ENCODE peak calls at places on chromosome 1, in five cellular contexts. One of them, this sample, is unnamed.

GRCh38 chr1:93056214-93056613 is 22.9 kb upstream of the MTF2 start:
- DNase-seq in fibroblast of villous mesenchyme: peak; percentile 45
- DNase-seq in fibroblast of lung: peak; percentile 53
- DNase-seq in ovary: no peak
- DNase-seq in tibial nerve: no peak
- DNase-seq in this sample: no peak

GRCh38 chr1:237565236-237565635 is 325.5 kb downstream of the ZP4 start:
- DNase-seq in fibroblast of villous mesenchyme: no peak
- DNase-seq in fibroblast of lung: no peak
- DNase-seq in ovary: no peak
- DNase-seq in tibial nerve: no peak
- DNase-seq in this sample: no peak

GRCh38 chr1:43614891-43615290 is 35.1 kb upstream of the KDM4A start:
- DNase-seq in fibroblast of villous mesenchyme: no peak
- DNase-seq in fibroblast of lung: no peak
- DNase-seq in ovary: no peak
- DNase-seq in tibial nerve: no peak
- DNase-seq in this sample: no peak

GRCh38 chr1:32969556-32969955 is 4.9 kb upstream of the RNF19B start:
- DNase-seq in fibroblast of villous mesenchyme: no peak
- DNase-seq in fibroblast of lung: no peak
- DNase-seq in ovary: no peak
- DNase-seq in tibial nerve: no peak
- DNase-seq in this sample: no peak

GRCh38 chr1:9628541-9629444 is 22.7 kb upstream of the PIK3CD start:
- DNase-seq in fibroblast of villous mesenchyme: no peak
- DNase-seq in fibroblast of lung: no peak
- DNase-seq in ovary: no peak
- DNase-seq in tibial nerve: no peak
- DNase-seq in this sample: no peak

GRCh38 chr1:1630191-1630964 is 1.6 kb upstream of the MMP23B start:
- DNase-seq in fibroblast of villous mesenchyme: peak; percentile 64
- DNase-seq in fibroblast of lung: peak; percentile 81
- DNase-seq in ovary: peak; percentile 81
- DNase-seq in tibial nerve: peak; percentile 34
- DNase-seq in this sample: no peak

GRCh38 chr1:156089704-156090103 is 7.4 kb upstream of the MEX3A start:
- DNase-seq in fibroblast of villous mesenchyme: no peak
- DNase-seq in fibroblast of lung: no peak
- DNase-seq in ovary: no peak
- DNase-seq in tibial nerve: no peak
- DNase-seq in this sample: no peak

GRCh38 chr1:213008564-213008963 is 7.1 kb downstream of the ANGEL2 start:
- DNase-seq in fibroblast of villous mesenchyme: no peak
- DNase-seq in fibroblast of lung: no peak
- DNase-seq in ovary: no peak
- DNase-seq in tibial nerve: no peak
- DNase-seq in this sample: no peak

GRCh38 chr1:13540871-13541270 is 27.1 kb upstream of the LRRC38 start:
- DNase-seq in fibroblast of villous mesenchyme: peak; percentile 12
- DNase-seq in fibroblast of lung: no peak
- DNase-seq in ovary: no peak
- DNase-seq in tibial nerve: no peak
- DNase-seq in this sample: no peak

GRCh38 chr1:7893529-7894180 is 40.8 kb upstream of the UTS2 start:
- DNase-seq in fibroblast of villous mesenchyme: peak; percentile 18
- DNase-seq in fibroblast of lung: peak; percentile 86
- DNase-seq in ovary: no peak
- DNase-seq in tibial nerve: peak; percentile 27
- DNase-seq in this sample: peak; percentile 77

GRCh38 chr1:185152187-185152767 is 4.5 kb downstream of the TRMT1L start:
- DNase-seq in fibroblast of villous mesenchyme: peak; percentile 15
- DNase-seq in fibroblast of lung: peak; percentile 15
- DNase-seq in ovary: no peak
- DNase-seq in tibial nerve: no peak
- DNase-seq in this sample: no peak

GRCh38 chr1:68057050-68057449 is 6.6 kb upstream of the DIRAS3 start:
- DNase-seq in fibroblast of villous mesenchyme: no peak
- DNase-seq in fibroblast of lung: no peak
- DNase-seq in ovary: no peak
- DNase-seq in tibial nerve: no peak
- DNase-seq in this sample: no peak

GRCh38 chr1:87981386-87981785 is 652.7 kb downstream of the LMO4 start:
- DNase-seq in fibroblast of villous mesenchyme: no peak
- DNase-seq in fibroblast of lung: no peak
- DNase-seq in ovary: no peak
- DNase-seq in tibial nerve: no peak
- DNase-seq in this sample: no peak

GRCh38 chr1:64471724-64472276 is 1.9 kb downstream of the CACHD1 start:
- DNase-seq in fibroblast of villous mesenchyme: no peak
- DNase-seq in fibroblast of lung: peak; percentile 24
- DNase-seq in ovary: peak; percentile 20
- DNase-seq in tibial nerve: no peak
- DNase-seq in this sample: no peak

GRCh38 chr1:5620997-5621396 is 371.2 kb downstream of the NPHP4 start:
- DNase-seq in fibroblast of villous mesenchyme: no peak
- DNase-seq in fibroblast of lung: no peak
- DNase-seq in ovary: no peak
- DNase-seq in tibial nerve: no peak
- DNase-seq in this sample: no peak

GRCh38 chr1:212656730-212657129 is 42.9 kb downstream of the BATF3 start:
- DNase-seq in fibroblast of villous mesenchyme: no peak
- DNase-seq in fibroblast of lung: no peak
- DNase-seq in ovary: no peak
- DNase-seq in tibial nerve: no peak
- DNase-seq in this sample: no peak

GRCh38 chr1:3880429-3881190 is 19.5 kb downstream of the C1orf174 start:
- DNase-seq in fibroblast of villous mesenchyme: no peak
- DNase-seq in fibroblast of lung: no peak
- DNase-seq in ovary: no peak
- DNase-seq in tibial nerve: no peak
- DNase-seq in this sample: no peak

GRCh38 chr1:25104932-25105561 is 127.3 kb downstream of the SYF2 start:
- DNase-seq in fibroblast of villous mesenchyme: no peak
- DNase-seq in fibroblast of lung: no peak
- DNase-seq in ovary: no peak
- DNase-seq in tibial nerve: no peak
- DNase-seq in this sample: no peak

GRCh38 chr1:47190807-47191206 is 971 bp upstream of the PDZK1IP1 start:
- DNase-seq in fibroblast of villous mesenchyme: no peak
- DNase-seq in fibroblast of lung: no peak
- DNase-seq in ovary: no peak
- DNase-seq in tibial nerve: no peak
- DNase-seq in this sample: no peak

GRCh38 chr1:226402615-226403521 is 5.0 kb downstream of the PARP1 start:
- DNase-seq in fibroblast of villous mesenchyme: no peak
- DNase-seq in fibroblast of lung: no peak
- DNase-seq in ovary: no peak
- DNase-seq in tibial nerve: no peak
- DNase-seq in this sample: no peak

GRCh38 chr1:200409203-200409760 is 554 bp downstream of the ZNF281 start:
- DNase-seq in fibroblast of villous mesenchyme: no peak
- DNase-seq in fibroblast of lung: no peak
- DNase-seq in ovary: peak; percentile 32
- DNase-seq in tibial nerve: no peak
- DNase-seq in this sample: no peak

GRCh38 chr1:53878492-53879105 is 11.0 kb downstream of the YIPF1 start:
- DNase-seq in fibroblast of villous mesenchyme: peak; percentile 76
- DNase-seq in fibroblast of lung: peak; percentile 80
- DNase-seq in ovary: no peak
- DNase-seq in tibial nerve: no peak
- DNase-seq in this sample: peak; percentile 28

GRCh38 chr1:87973901-87974300 is 645.2 kb downstream of the LMO4 start:
- DNase-seq in fibroblast of villous mesenchyme: no peak
- DNase-seq in fibroblast of lung: no peak
- DNase-seq in ovary: no peak
- DNase-seq in tibial nerve: no peak
- DNase-seq in this sample: no peak

GRCh38 chr1:6909401-6909800 is 124.1 kb downstream of the CAMTA1 start:
- DNase-seq in fibroblast of villous mesenchyme: no peak
- DNase-seq in fibroblast of lung: no peak
- DNase-seq in ovary: no peak
- DNase-seq in tibial nerve: no peak
- DNase-seq in this sample: no peak

GRCh38 chr1:212797681-212798080 is 6.0 kb downstream of the TATDN3 start:
- DNase-seq in fibroblast of villous mesenchyme: no peak
- DNase-seq in fibroblast of lung: peak; percentile 6
- DNase-seq in ovary: no peak
- DNase-seq in tibial nerve: no peak
- DNase-seq in this sample: no peak

GRCh38 chr1:168477792-168478191 is 66.0 kb downstream of the XCL2 start:
- DNase-seq in fibroblast of villous mesenchyme: no peak
- DNase-seq in fibroblast of lung: no peak
- DNase-seq in ovary: no peak
- DNase-seq in tibial nerve: no peak
- DNase-seq in this sample: no peak

GRCh38 chr1:6485937-6486250 is 5.6 kb downstream of the PLEKHG5 start:
- DNase-seq in fibroblast of villous mesenchyme: no peak
- DNase-seq in fibroblast of lung: no peak
- DNase-seq in ovary: no peak
- DNase-seq in tibial nerve: no peak
- DNase-seq in this sample: no peak

GRCh38 chr1:1291611-1292441 is 11.6 kb downstream of the SCNN1D start:
- DNase-seq in fibroblast of villous mesenchyme: peak; percentile 60
- DNase-seq in fibroblast of lung: peak; percentile 59
- DNase-seq in ovary: peak; percentile 69
- DNase-seq in tibial nerve: peak; percentile 48
- DNase-seq in this sample: no peak

GRCh38 chr1:205480349-205481278 is 23.9 kb upstream of the CDK18 start:
- DNase-seq in fibroblast of villous mesenchyme: no peak
- DNase-seq in fibroblast of lung: no peak
- DNase-seq in ovary: no peak
- DNase-seq in tibial nerve: no peak
- DNase-seq in this sample: no peak

GRCh38 chr1:55456961-55457360 is 241.8 kb upstream of the USP24 start:
- DNase-seq in fibroblast of villous mesenchyme: no peak
- DNase-seq in fibroblast of lung: no peak
- DNase-seq in ovary: no peak
- DNase-seq in tibial nerve: no peak
- DNase-seq in this sample: no peak

GRCh38 chr1:99731384-99731783 is 35.1 kb downstream of the FRRS1 start:
- DNase-seq in fibroblast of villous mesenchyme: no peak
- DNase-seq in fibroblast of lung: peak; percentile 43
- DNase-seq in ovary: no peak
- DNase-seq in tibial nerve: no peak
- DNase-seq in this sample: no peak

GRCh38 chr1:224707849-224708725 is 92.0 kb downstream of the CNIH3 start:
- DNase-seq in fibroblast of villous mesenchyme: peak; percentile 92
- DNase-seq in fibroblast of lung: peak; percentile 82
- DNase-seq in ovary: peak; percentile 62
- DNase-seq in tibial nerve: no peak
- DNase-seq in this sample: peak; percentile 54

DNA sequence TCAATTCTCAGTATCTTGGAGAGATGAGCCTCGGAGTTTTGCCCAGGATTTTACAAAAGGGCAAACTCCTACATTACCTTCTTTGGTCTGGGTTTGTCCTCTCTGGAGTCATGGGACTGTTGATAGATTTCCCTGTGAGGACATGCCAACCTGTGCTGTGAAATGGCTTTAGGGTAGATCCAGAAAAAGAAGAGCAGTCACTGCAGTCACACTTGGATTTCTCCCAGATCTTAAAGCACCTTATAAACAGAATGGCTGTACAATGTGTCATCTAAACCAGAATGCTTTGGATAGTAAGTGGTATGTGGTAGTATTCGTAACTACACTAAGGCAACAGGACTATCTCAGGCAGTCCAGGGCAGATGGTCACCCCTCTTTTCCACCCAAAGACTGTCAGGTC is 1.9 kb upstream of the CSRP1 start:
- DNase-seq in fibroblast of villous mesenchyme: peak; percentile 41
- DNase-seq in fibroblast of lung: no peak
- DNase-seq in ovary: no peak
- DNase-seq in tibial nerve: no peak
- DNase-seq in this sample: no peak
- TF ChIP-seq CTCF in fibroblast of villous mesenchyme: no peak
- TF ChIP-seq CTCF in fibroblast of lung: no peak
- TF ChIP-seq CTCF in ovary: no peak
- TF ChIP-seq CTCF in tibial nerve: no peak
- TF ChIP-seq CTCF in this sample: no peak

GRCh38 chr1:34165422-34165921 is 442 bp upstream of the CSMD2 start:
- DNase-seq in fibroblast of villous mesenchyme: peak; percentile 1
- DNase-seq in fibroblast of lung: no peak
- DNase-seq in ovary: no peak
- DNase-seq in tibial nerve: no peak
- DNase-seq in this sample: no peak
- H3K4me3 ChIP-seq in fibroblast of villous mesenchyme: peak overlapping the region; percentile 25
- H3K4me3 ChIP-seq in fibroblast of lung: no peak overlapping the region
- H3K4me3 ChIP-seq in ovary: no peak overlapping the region
- H3K4me3 ChIP-seq in tibial nerve: peak overlapping the region; percentile 33
- H3K4me3 ChIP-seq in this sample: peak overlapping the region; percentile 90

GRCh38 chr1:210688482-210689233 is 360.0 kb downstream of the HHAT start:
- DNase-seq in fibroblast of villous mesenchyme: peak; percentile 34
- DNase-seq in fibroblast of lung: peak; percentile 9
- DNase-seq in ovary: no peak
- DNase-seq in tibial nerve: no peak
- DNase-seq in this sample: peak; percentile 13

GRCh38 chr1:210689741-210690635 is 361.3 kb downstream of the HHAT start:
- DNase-seq in fibroblast of villous mesenchyme: peak; percentile 51
- DNase-seq in fibroblast of lung: no peak
- DNase-seq in ovary: no peak
- DNase-seq in tibial nerve: no peak
- DNase-seq in this sample: no peak

GRCh38 chr1:210685295-210685650 is 356.6 kb downstream of the HHAT start:
- DNase-seq in fibroblast of villous mesenchyme: no peak
- DNase-seq in fibroblast of lung: no peak
- DNase-seq in ovary: no peak
- DNase-seq in tibial nerve: no peak
- DNase-seq in this sample: no peak

GRCh38 chr1:210686841-210687240 is 358.1 kb downstream of the HHAT start:
- DNase-seq in fibroblast of villous mesenchyme: peak; percentile 10
- DNase-seq in fibroblast of lung: no peak
- DNase-seq in ovary: no peak
- DNase-seq in tibial nerve: no peak
- DNase-seq in this sample: no peak

GRCh38 chr1:210687582-210688279 is 359.0 kb downstream of the HHAT start:
- DNase-seq in fibroblast of villous mesenchyme: no peak
- DNase-seq in fibroblast of lung: no peak
- DNase-seq in ovary: no peak
- DNase-seq in tibial nerve: no peak
- DNase-seq in this sample: peak; percentile 46
- TF ChIP-seq CTCF in fibroblast of villous mesenchyme: no peak
- TF ChIP-seq CTCF in fibroblast of lung: no peak
- TF ChIP-seq CTCF in ovary: no peak
- TF ChIP-seq CTCF in tibial nerve: no peak
- TF ChIP-seq CTCF in this sample: no peak

DNA sequence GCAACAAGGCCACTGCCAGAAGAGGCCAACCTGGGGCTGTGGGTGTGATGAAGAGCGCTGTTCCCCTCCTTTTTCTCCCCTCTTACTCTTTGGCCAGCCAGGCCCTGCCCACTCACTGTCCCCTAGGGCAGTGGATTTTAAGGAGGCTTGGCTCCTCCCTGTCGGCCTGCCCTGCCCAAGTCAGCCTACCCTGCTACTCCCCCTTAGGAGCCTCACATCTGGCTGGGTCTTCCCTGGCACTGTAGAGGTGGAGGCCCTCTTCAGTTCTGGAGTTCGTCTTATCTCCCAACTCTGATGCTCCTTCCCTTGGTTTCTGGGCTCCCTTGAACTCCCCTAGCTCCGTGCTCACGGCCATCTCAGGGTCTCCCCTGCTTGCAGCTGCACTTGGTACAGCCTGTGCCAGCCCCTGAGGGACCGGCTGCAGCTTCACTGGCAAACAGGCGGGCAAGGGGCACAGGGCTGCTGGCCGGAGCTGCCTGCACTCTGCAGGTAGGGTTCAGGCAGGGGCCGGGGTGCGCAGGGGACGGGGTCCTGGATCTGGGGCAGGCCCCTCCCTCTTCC is 4.0 kb downstream of the AMPD2 start:
- DNase-seq in fibroblast of villous mesenchyme: peak; percentile 45
- DNase-seq in fibroblast of lung: no peak
- DNase-seq in ovary: peak; percentile 16
- DNase-seq in tibial nerve: peak; percentile 4
- DNase-seq in this sample: no peak
- H3K4me3 ChIP-seq in fibroblast of villous mesenchyme: peak overlapping the region; percentile 46
- H3K4me3 ChIP-seq in fibroblast of lung: no peak overlapping the region
- H3K4me3 ChIP-seq in ovary: no peak overlapping the region
- H3K4me3 ChIP-seq in tibial nerve: no peak overlapping the region
- H3K4me3 ChIP-seq in this sample: no peak overlapping the region